ENCODE peak calls at places on chromosome 1, in five cellular contexts. One of them, this sample, is unnamed.

GRCh38 chr1:151837841-151838490 is 1.7 kb downstream of the C2CD4D start:
- DNase-seq in fibroblast of pulmonary artery: no peak
- DNase-seq in foreskin keratinocyte: no peak
- DNase-seq in tibial artery: no peak
- DNase-seq in activated B cell treated with CpG ODN at 0.5 μM for 24 hours: peak; percentile 44
- DNase-seq in this sample: peak; percentile 76

GRCh38 chr1:28428012-28428411 is 58.5 kb downstream of the PHACTR4 start:
- DNase-seq in fibroblast of pulmonary artery: no peak
- DNase-seq in foreskin keratinocyte: no peak
- DNase-seq in activated B cell treated with CpG ODN at 0.5 μM for 24 hours: no peak
- DNase-seq in tibial artery: no peak
- DNase-seq in this sample: peak; percentile 57

GRCh38 chr1:22224091-22224490 is 81.2 kb upstream of the WNT4 start:
- DNase-seq in tibial artery: no peak
- DNase-seq in foreskin keratinocyte: no peak
- DNase-seq in activated B cell treated with CpG ODN at 0.5 μM for 24 hours: no peak
- DNase-seq in fibroblast of pulmonary artery: no peak
- DNase-seq in this sample: no peak

GRCh38 chr1:226637147-226637935 is 88.8 kb downstream of the STUM start:
- DNase-seq in fibroblast of pulmonary artery: peak; percentile 50
- DNase-seq in foreskin keratinocyte: no peak
- DNase-seq in tibial artery: peak; percentile 72
- DNase-seq in activated B cell treated with CpG ODN at 0.5 μM for 24 hours: peak; percentile 15
- DNase-seq in this sample: no peak

GRCh38 chr1:109923131-109923945 is 12.7 kb downstream of the CSF1 start:
- DNase-seq in activated B cell treated with CpG ODN at 0.5 μM for 24 hours: no peak
- DNase-seq in tibial artery: no peak
- DNase-seq in fibroblast of pulmonary artery: peak; percentile 29
- DNase-seq in foreskin keratinocyte: no peak
- DNase-seq in this sample: peak; percentile 59

GRCh38 chr1:9598316-9598700 is 9.6 kb downstream of the TMEM201 start:
- DNase-seq in tibial artery: no peak
- DNase-seq in fibroblast of pulmonary artery: no peak
- DNase-seq in activated B cell treated with CpG ODN at 0.5 μM for 24 hours: no peak
- DNase-seq in foreskin keratinocyte: no peak
- DNase-seq in this sample: no peak

GRCh38 chr1:203627819-203628184 is 1.2 kb downstream of the ATP2B4 start:
- DNase-seq in fibroblast of pulmonary artery: no peak
- DNase-seq in foreskin keratinocyte: no peak
- DNase-seq in activated B cell treated with CpG ODN at 0.5 μM for 24 hours: peak; percentile 19
- DNase-seq in tibial artery: no peak
- DNase-seq in this sample: no peak

GRCh38 chr1:46532095-46532494 is 19.4 kb downstream of the KNCN start:
- DNase-seq in tibial artery: no peak
- DNase-seq in fibroblast of pulmonary artery: no peak
- DNase-seq in foreskin keratinocyte: no peak
- DNase-seq in activated B cell treated with CpG ODN at 0.5 μM for 24 hours: no peak
- DNase-seq in this sample: no peak

GRCh38 chr1:241061062-241061461 is 295.9 kb downstream of the RGS7 start:
- DNase-seq in tibial artery: no peak
- DNase-seq in activated B cell treated with CpG ODN at 0.5 μM for 24 hours: no peak
- DNase-seq in foreskin keratinocyte: no peak
- DNase-seq in fibroblast of pulmonary artery: no peak
- DNase-seq in this sample: no peak

GRCh38 chr1:228555074-228555989 is 68.2 kb downstream of the RNF187 start:
- DNase-seq in foreskin keratinocyte: no peak
- DNase-seq in fibroblast of pulmonary artery: no peak
- DNase-seq in activated B cell treated with CpG ODN at 0.5 μM for 24 hours: no peak
- DNase-seq in tibial artery: peak; percentile 38
- DNase-seq in this sample: no peak

DNA sequence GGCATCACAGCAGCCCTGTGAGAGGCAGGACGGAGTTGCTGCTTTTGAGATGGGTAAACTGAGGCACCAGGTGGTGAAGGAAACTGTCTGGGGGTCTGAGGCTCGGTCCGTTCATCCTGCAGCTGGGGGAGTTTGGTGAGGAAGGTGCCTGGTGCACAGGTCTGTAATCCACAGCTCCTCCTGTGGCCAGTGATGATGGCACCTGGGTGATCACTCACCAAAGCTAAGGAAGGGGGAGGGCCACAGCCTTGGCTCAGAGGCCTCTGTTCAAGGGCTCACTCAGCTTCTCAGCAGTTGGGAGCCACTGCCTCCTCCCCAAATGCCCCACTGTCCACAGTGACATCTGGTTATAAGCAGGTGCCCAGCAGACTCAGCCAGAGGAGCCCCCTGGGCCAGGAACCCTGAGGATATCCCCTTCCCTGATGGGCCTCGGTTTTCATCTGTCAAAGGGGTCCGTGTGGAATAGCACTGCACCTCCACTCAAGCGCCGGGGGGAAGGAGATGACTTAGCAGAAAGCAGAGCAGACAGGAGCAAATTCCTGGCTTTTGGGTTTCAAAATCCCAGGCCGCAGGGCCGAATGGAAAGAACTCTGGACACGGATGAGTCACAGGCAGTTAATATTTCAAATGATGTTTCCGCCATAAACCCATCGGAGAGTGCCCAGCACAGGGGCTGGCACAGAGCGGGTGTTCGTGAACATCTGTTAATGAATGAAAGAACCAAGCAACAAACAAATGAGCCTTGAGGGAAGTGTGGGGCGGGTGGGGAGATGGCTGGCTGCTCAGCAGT is 82.8 kb downstream of the DMRTB1 start:
- DNase-seq in foreskin keratinocyte: no peak
- DNase-seq in fibroblast of pulmonary artery: peak; percentile 33
- DNase-seq in activated B cell treated with CpG ODN at 0.5 μM for 24 hours: no peak
- DNase-seq in tibial artery: peak; percentile 74
- DNase-seq in this sample: no peak
- TF ChIP-seq CTCF in foreskin keratinocyte: peak; percentile 50
- TF ChIP-seq CTCF in fibroblast of pulmonary artery: peak; percentile 46
- TF ChIP-seq CTCF in activated B cell treated with CpG ODN at 0.5 μM for 24 hours: no peak
- TF ChIP-seq CTCF in tibial artery: no peak
- TF ChIP-seq CTCF in this sample: peak; percentile 15

GRCh38 chr1:6418668-6419396 is 887 bp downstream of the HES2 start:
- DNase-seq in foreskin keratinocyte: no peak
- DNase-seq in fibroblast of pulmonary artery: no peak
- DNase-seq in tibial artery: no peak
- DNase-seq in activated B cell treated with CpG ODN at 0.5 μM for 24 hours: no peak
- DNase-seq in this sample: no peak
- TF ChIP-seq CTCF in foreskin keratinocyte: no peak
- TF ChIP-seq CTCF in fibroblast of pulmonary artery: no peak
- TF ChIP-seq CTCF in tibial artery: no peak
- TF ChIP-seq CTCF in activated B cell treated with CpG ODN at 0.5 μM for 24 hours: no peak
- TF ChIP-seq CTCF in this sample: no peak

GRCh38 chr1:1960480-1961196 is 41.6 kb upstream of the TMEM52 start:
- DNase-seq in foreskin keratinocyte: no peak
- DNase-seq in fibroblast of pulmonary artery: peak; percentile 73
- DNase-seq in activated B cell treated with CpG ODN at 0.5 μM for 24 hours: no peak
- DNase-seq in tibial artery: no peak
- DNase-seq in this sample: no peak
- TF ChIP-seq CTCF in foreskin keratinocyte: no peak
- TF ChIP-seq CTCF in fibroblast of pulmonary artery: no peak
- TF ChIP-seq CTCF in activated B cell treated with CpG ODN at 0.5 μM for 24 hours: no peak
- TF ChIP-seq CTCF in tibial artery: no peak
- TF ChIP-seq CTCF in this sample: no peak

GRCh38 chr1:6399294-6399693 is 5.7 kb upstream of the ACOT7 start:
- DNase-seq in foreskin keratinocyte: no peak
- DNase-seq in activated B cell treated with CpG ODN at 0.5 μM for 24 hours: no peak
- DNase-seq in tibial artery: no peak
- DNase-seq in fibroblast of pulmonary artery: no peak
- DNase-seq in this sample: no peak

GRCh38 chr1:6397844-6398243 is 4.3 kb upstream of the ACOT7 start:
- DNase-seq in activated B cell treated with CpG ODN at 0.5 μM for 24 hours: no peak
- DNase-seq in foreskin keratinocyte: no peak
- DNase-seq in fibroblast of pulmonary artery: no peak
- DNase-seq in tibial artery: no peak
- DNase-seq in this sample: no peak

GRCh38 chr1:6393400-6394187 is at the start of gene ACOT7:
- DNase-seq in activated B cell treated with CpG ODN at 0.5 μM for 24 hours: peak; percentile 86
- DNase-seq in fibroblast of pulmonary artery: peak; percentile 86
- DNase-seq in foreskin keratinocyte: peak; percentile 75
- DNase-seq in tibial artery: peak; percentile 92
- DNase-seq in this sample: peak; percentile 97

GRCh38 chr1:6392880-6393399 is 627 bp downstream of the ACOT7 start:
- DNase-seq in activated B cell treated with CpG ODN at 0.5 μM for 24 hours: no peak
- DNase-seq in foreskin keratinocyte: no peak
- DNase-seq in tibial artery: no peak
- DNase-seq in fibroblast of pulmonary artery: no peak
- DNase-seq in this sample: no peak

DNA sequence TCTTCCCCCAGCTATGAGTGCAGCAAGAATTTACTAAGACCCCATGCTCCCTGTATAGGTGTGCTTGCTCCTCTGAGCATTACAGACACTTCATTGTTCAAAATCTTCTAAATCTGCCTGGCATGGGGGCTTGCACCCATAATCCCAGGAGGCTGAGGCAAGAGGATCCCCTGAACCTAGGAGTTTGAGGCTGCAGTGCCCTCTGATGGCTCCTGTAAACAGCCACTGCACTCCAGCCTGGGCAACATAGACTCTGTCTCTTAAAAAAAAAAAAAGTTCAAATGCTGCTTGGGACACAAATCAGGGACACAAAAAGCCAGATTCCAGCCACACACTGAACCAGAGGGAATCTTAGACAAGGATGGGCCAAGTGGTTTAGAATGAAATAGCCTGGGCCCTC is 3.4 kb upstream of the ACOT7 start:
- DNase-seq in tibial artery: no peak
- DNase-seq in fibroblast of pulmonary artery: no peak
- DNase-seq in foreskin keratinocyte: no peak
- DNase-seq in activated B cell treated with CpG ODN at 0.5 μM for 24 hours: no peak
- DNase-seq in this sample: no peak
- TF ChIP-seq CTCF in tibial artery: no peak
- TF ChIP-seq CTCF in fibroblast of pulmonary artery: peak; percentile 11
- TF ChIP-seq CTCF in foreskin keratinocyte: peak; percentile 69
- TF ChIP-seq CTCF in activated B cell treated with CpG ODN at 0.5 μM for 24 hours: no peak
- TF ChIP-seq CTCF in this sample: peak; percentile 8

DNA sequence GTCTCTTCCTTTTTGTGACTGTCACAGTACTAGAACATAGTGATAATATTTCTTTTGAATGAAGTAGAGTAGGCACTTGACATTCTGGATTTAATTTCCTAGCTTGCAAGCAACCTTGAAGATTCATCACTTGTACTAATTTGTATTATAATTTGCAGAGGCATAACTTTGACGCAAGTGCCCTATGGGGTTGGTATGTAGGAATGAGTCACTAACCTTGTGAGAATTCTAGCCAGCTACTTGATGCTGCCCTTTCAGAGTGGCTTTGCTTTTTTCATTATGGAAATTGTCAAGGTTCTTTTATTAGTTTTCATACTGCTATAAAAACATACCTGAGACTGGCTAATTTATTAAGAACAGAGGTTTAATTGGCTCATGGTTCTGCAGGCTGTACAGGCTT is 13.7 kb upstream of the DPH5 start:
- DNase-seq in foreskin keratinocyte: no peak
- DNase-seq in tibial artery: no peak
- DNase-seq in fibroblast of pulmonary artery: no peak
- DNase-seq in activated B cell treated with CpG ODN at 0.5 μM for 24 hours: no peak
- DNase-seq in this sample: no peak
- TF ChIP-seq CTCF in foreskin keratinocyte: no peak
- TF ChIP-seq CTCF in tibial artery: no peak
- TF ChIP-seq CTCF in fibroblast of pulmonary artery: no peak
- TF ChIP-seq CTCF in activated B cell treated with CpG ODN at 0.5 μM for 24 hours: no peak
- TF ChIP-seq CTCF in this sample: no peak

GRCh38 chr1:235841938-235842545 is 24.7 kb downstream of the LYST start:
- DNase-seq in activated B cell treated with CpG ODN at 0.5 μM for 24 hours: no peak
- DNase-seq in fibroblast of pulmonary artery: no peak
- DNase-seq in tibial artery: no peak
- DNase-seq in foreskin keratinocyte: no peak
- DNase-seq in this sample: peak; percentile 36

GRCh38 chr1:235844776-235845175 is 21.9 kb downstream of the LYST start:
- DNase-seq in tibial artery: no peak
- DNase-seq in fibroblast of pulmonary artery: no peak
- DNase-seq in activated B cell treated with CpG ODN at 0.5 μM for 24 hours: no peak
- DNase-seq in foreskin keratinocyte: no peak
- DNase-seq in this sample: no peak

GRCh38 chr1:235838021-235838420 is 28.7 kb downstream of the LYST start:
- DNase-seq in tibial artery: no peak
- DNase-seq in activated B cell treated with CpG ODN at 0.5 μM for 24 hours: no peak
- DNase-seq in fibroblast of pulmonary artery: no peak
- DNase-seq in foreskin keratinocyte: no peak
- DNase-seq in this sample: no peak

DNA sequence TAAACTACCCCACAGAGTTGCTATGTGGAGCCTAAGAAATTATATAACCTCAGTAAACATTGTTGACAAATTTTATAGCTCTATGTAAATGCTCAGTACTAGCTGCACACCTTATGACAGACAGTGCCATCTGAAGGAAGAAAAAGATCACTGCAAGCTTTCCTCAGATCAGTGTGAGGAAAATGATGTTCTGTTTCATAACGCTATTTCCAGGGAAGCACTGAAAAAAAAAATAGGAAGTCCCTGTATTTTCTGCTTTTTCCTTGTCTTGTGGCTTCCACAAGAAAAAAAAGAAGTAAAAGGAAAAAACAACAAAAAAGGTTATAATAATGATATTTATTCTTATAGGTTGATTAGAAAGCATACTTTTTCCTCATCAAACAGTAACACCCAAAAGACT is 23.2 kb downstream of the LYST start:
- DNase-seq in foreskin keratinocyte: peak; percentile 12
- DNase-seq in tibial artery: no peak
- DNase-seq in fibroblast of pulmonary artery: peak; percentile 67
- DNase-seq in activated B cell treated with CpG ODN at 0.5 μM for 24 hours: no peak
- DNase-seq in this sample: peak; percentile 18
- TF ChIP-seq CTCF in foreskin keratinocyte: peak; percentile 73
- TF ChIP-seq CTCF in tibial artery: peak; percentile 23
- TF ChIP-seq CTCF in fibroblast of pulmonary artery: peak; percentile 69
- TF ChIP-seq CTCF in activated B cell treated with CpG ODN at 0.5 μM for 24 hours: no peak
- TF ChIP-seq CTCF in this sample: peak; percentile 31

GRCh38 chr1:237267743-237268142 is 225.8 kb downstream of the RYR2 start:
- DNase-seq in fibroblast of pulmonary artery: no peak
- DNase-seq in activated B cell treated with CpG ODN at 0.5 μM for 24 hours: no peak
- DNase-seq in foreskin keratinocyte: no peak
- DNase-seq in tibial artery: no peak
- DNase-seq in this sample: no peak

GRCh38 chr1:237270338-237270737 is 228.4 kb downstream of the RYR2 start:
- DNase-seq in tibial artery: no peak
- DNase-seq in activated B cell treated with CpG ODN at 0.5 μM for 24 hours: no peak
- DNase-seq in foreskin keratinocyte: no peak
- DNase-seq in fibroblast of pulmonary artery: no peak
- DNase-seq in this sample: no peak

GRCh38 chr1:237269938-237270337 is 228.0 kb downstream of the RYR2 start:
- DNase-seq in fibroblast of pulmonary artery: no peak
- DNase-seq in tibial artery: no peak
- DNase-seq in activated B cell treated with CpG ODN at 0.5 μM for 24 hours: no peak
- DNase-seq in foreskin keratinocyte: no peak
- DNase-seq in this sample: no peak
- TF ChIP-seq CTCF in fibroblast of pulmonary artery: no peak
- TF ChIP-seq CTCF in tibial artery: no peak
- TF ChIP-seq CTCF in activated B cell treated with CpG ODN at 0.5 μM for 24 hours: no peak
- TF ChIP-seq CTCF in foreskin keratinocyte: no peak
- TF ChIP-seq CTCF in this sample: no peak